ENCODE peak calls at places on chromosome 10, in ten cellular contexts. One of them, this sample, is unnamed.
A peak's percentile ranks its signal among the peaks of the same experiment; 100 is the strongest.

GRCh38 chr10:100827819-100828743 is 82.7 kb downstream of the PAX2 start:
- DNase-seq in germinal center: peak; percentile 63
- DNase-seq in prostate gland: peak; percentile 15
- DNase-seq in cardiac fibroblast: no peak
- DNase-seq in astrocyte of the cerebellum: no peak
- DNase-seq in pons: no peak
- DNase-seq in C1 segment of cervical spinal cord: no peak
- DNase-seq in activated T-helper 1 cell treated with Interleukin-2 at 50 U/mL for 16 hours: no peak
- DNase-seq in GM23248: peak; percentile 64
- DNase-seq in AG20443: peak; percentile 74
- DNase-seq in this sample: no peak

GRCh38 chr10:86855503-86855902 is 99.1 kb downstream of the BMPR1A start:
- DNase-seq in AG20443: no peak
- DNase-seq in germinal center: no peak
- DNase-seq in pons: peak; percentile 38
- DNase-seq in GM23248: no peak
- DNase-seq in astrocyte of the cerebellum: no peak
- DNase-seq in C1 segment of cervical spinal cord: no peak
- DNase-seq in prostate gland: no peak
- DNase-seq in cardiac fibroblast: no peak
- DNase-seq in activated T-helper 1 cell treated with Interleukin-2 at 50 U/mL for 16 hours: no peak
- DNase-seq in this sample: no peak

GRCh38 chr10:25877296-25877695 is 56.7 kb upstream of the MYO3A start:
- DNase-seq in cardiac fibroblast: no peak
- DNase-seq in C1 segment of cervical spinal cord: no peak
- DNase-seq in activated T-helper 1 cell treated with Interleukin-2 at 50 U/mL for 16 hours: no peak
- DNase-seq in prostate gland: no peak
- DNase-seq in AG20443: no peak
- DNase-seq in GM23248: no peak
- DNase-seq in germinal center: no peak
- DNase-seq in pons: no peak
- DNase-seq in astrocyte of the cerebellum: no peak
- DNase-seq in this sample: no peak

GRCh38 chr10:124063736-124064135 is 29.7 kb downstream of the CHST15 start:
- DNase-seq in cardiac fibroblast: peak; percentile 62
- DNase-seq in C1 segment of cervical spinal cord: no peak
- DNase-seq in AG20443: peak; percentile 75
- DNase-seq in prostate gland: peak; percentile 25
- DNase-seq in astrocyte of the cerebellum: peak; percentile 79
- DNase-seq in pons: peak; percentile 69
- DNase-seq in GM23248: peak; percentile 44
- DNase-seq in germinal center: peak; percentile 49
- DNase-seq in activated T-helper 1 cell treated with Interleukin-2 at 50 U/mL for 16 hours: no peak
- DNase-seq in this sample: no peak

GRCh38 chr10:62244785-62245595 is 23.7 kb downstream of the RTKN2 start:
- DNase-seq in AG20443: peak; percentile 39
- DNase-seq in activated T-helper 1 cell treated with Interleukin-2 at 50 U/mL for 16 hours: peak; percentile 8
- DNase-seq in pons: peak; percentile 97
- DNase-seq in germinal center: peak; percentile 23
- DNase-seq in astrocyte of the cerebellum: peak; percentile 55
- DNase-seq in GM23248: peak; percentile 81
- DNase-seq in prostate gland: peak; percentile 67
- DNase-seq in cardiac fibroblast: peak; percentile 92
- DNase-seq in C1 segment of cervical spinal cord: no peak
- DNase-seq in this sample: no peak

GRCh38 chr10:58180633-58181032 is 87.1 kb downstream of the IPMK start:
- DNase-seq in germinal center: no peak
- DNase-seq in activated T-helper 1 cell treated with Interleukin-2 at 50 U/mL for 16 hours: no peak
- DNase-seq in astrocyte of the cerebellum: no peak
- DNase-seq in pons: no peak
- DNase-seq in AG20443: no peak
- DNase-seq in cardiac fibroblast: peak; percentile 40
- DNase-seq in GM23248: peak; percentile 16
- DNase-seq in C1 segment of cervical spinal cord: no peak
- DNase-seq in prostate gland: no peak
- DNase-seq in this sample: no peak

GRCh38 chr10:80444646-80445319 is 9.3 kb upstream of the TSPAN14 start:
- DNase-seq in AG20443: peak; percentile 80
- DNase-seq in pons: peak; percentile 87
- DNase-seq in GM23248: peak; percentile 80
- DNase-seq in activated T-helper 1 cell treated with Interleukin-2 at 50 U/mL for 16 hours: no peak
- DNase-seq in germinal center: peak; percentile 75
- DNase-seq in C1 segment of cervical spinal cord: no peak
- DNase-seq in astrocyte of the cerebellum: no peak
- DNase-seq in cardiac fibroblast: peak; percentile 87
- DNase-seq in prostate gland: peak; percentile 56
- DNase-seq in this sample: no peak

GRCh38 chr10:101617102-101617823 is 29.1 kb downstream of the DPCD start:
- DNase-seq in prostate gland: no peak
- DNase-seq in germinal center: peak; percentile 53
- DNase-seq in GM23248: no peak
- DNase-seq in AG20443: no peak
- DNase-seq in cardiac fibroblast: no peak
- DNase-seq in pons: peak; percentile 15
- DNase-seq in C1 segment of cervical spinal cord: no peak
- DNase-seq in activated T-helper 1 cell treated with Interleukin-2 at 50 U/mL for 16 hours: no peak
- DNase-seq in astrocyte of the cerebellum: no peak
- DNase-seq in this sample: no peak

GRCh38 chr10:87921934-87922688 is 58.7 kb downstream of the PTEN start:
- DNase-seq in activated T-helper 1 cell treated with Interleukin-2 at 50 U/mL for 16 hours: no peak
- DNase-seq in prostate gland: no peak
- DNase-seq in GM23248: peak; percentile 22
- DNase-seq in astrocyte of the cerebellum: no peak
- DNase-seq in pons: no peak
- DNase-seq in germinal center: no peak
- DNase-seq in AG20443: no peak
- DNase-seq in cardiac fibroblast: peak; percentile 22
- DNase-seq in C1 segment of cervical spinal cord: no peak
- DNase-seq in this sample: no peak

GRCh38 chr10:5589963-5590511 is 65.3 kb downstream of the CALML3 start:
- DNase-seq in cardiac fibroblast: peak; percentile 29
- DNase-seq in GM23248: peak; percentile 54
- DNase-seq in germinal center: no peak
- DNase-seq in C1 segment of cervical spinal cord: no peak
- DNase-seq in prostate gland: no peak
- DNase-seq in activated T-helper 1 cell treated with Interleukin-2 at 50 U/mL for 16 hours: no peak
- DNase-seq in pons: no peak
- DNase-seq in AG20443: peak; percentile 62
- DNase-seq in astrocyte of the cerebellum: peak; percentile 53
- DNase-seq in this sample: no peak

GRCh38 chr10:120012566-120012965 is 120.0 kb downstream of the SEC23IP start:
- DNase-seq in GM23248: no peak
- DNase-seq in pons: no peak
- DNase-seq in activated T-helper 1 cell treated with Interleukin-2 at 50 U/mL for 16 hours: no peak
- DNase-seq in prostate gland: no peak
- DNase-seq in astrocyte of the cerebellum: peak; percentile 24
- DNase-seq in germinal center: no peak
- DNase-seq in cardiac fibroblast: no peak
- DNase-seq in C1 segment of cervical spinal cord: no peak
- DNase-seq in AG20443: no peak
- DNase-seq in this sample: no peak

GRCh38 chr10:73956476-73957338 is 41.2 kb upstream of the VCL start:
- DNase-seq in AG20443: no peak
- DNase-seq in germinal center: peak; percentile 55
- DNase-seq in pons: peak; percentile 63
- DNase-seq in astrocyte of the cerebellum: no peak
- DNase-seq in activated T-helper 1 cell treated with Interleukin-2 at 50 U/mL for 16 hours: no peak
- DNase-seq in GM23248: peak; percentile 53
- DNase-seq in C1 segment of cervical spinal cord: no peak
- DNase-seq in prostate gland: no peak
- DNase-seq in cardiac fibroblast: no peak
- DNase-seq in this sample: peak; percentile 95

GRCh38 chr10:5890519-5890878 is 456 bp downstream of the FBH1 start:
- DNase-seq in GM23248: peak; percentile 67
- DNase-seq in astrocyte of the cerebellum: no peak
- DNase-seq in pons: no peak
- DNase-seq in cardiac fibroblast: no peak
- DNase-seq in activated T-helper 1 cell treated with Interleukin-2 at 50 U/mL for 16 hours: no peak
- DNase-seq in germinal center: no peak
- DNase-seq in prostate gland: no peak
- DNase-seq in AG20443: peak; percentile 45
- DNase-seq in C1 segment of cervical spinal cord: no peak
- DNase-seq in this sample: no peak

GRCh38 chr10:13158401-13158800 is 3.0 kb upstream of the MCM10 start:
- DNase-seq in astrocyte of the cerebellum: no peak
- DNase-seq in cardiac fibroblast: no peak
- DNase-seq in AG20443: no peak
- DNase-seq in pons: no peak
- DNase-seq in activated T-helper 1 cell treated with Interleukin-2 at 50 U/mL for 16 hours: no peak
- DNase-seq in C1 segment of cervical spinal cord: no peak
- DNase-seq in prostate gland: no peak
- DNase-seq in GM23248: no peak
- DNase-seq in germinal center: no peak
- DNase-seq in this sample: no peak

GRCh38 chr10:97627731-97628130 is 5.6 kb downstream of the MORN4 start:
- DNase-seq in AG20443: no peak
- DNase-seq in GM23248: no peak
- DNase-seq in cardiac fibroblast: no peak
- DNase-seq in astrocyte of the cerebellum: no peak
- DNase-seq in C1 segment of cervical spinal cord: no peak
- DNase-seq in germinal center: no peak
- DNase-seq in pons: no peak
- DNase-seq in activated T-helper 1 cell treated with Interleukin-2 at 50 U/mL for 16 hours: no peak
- DNase-seq in prostate gland: no peak
- DNase-seq in this sample: no peak

GRCh38 chr10:118971187-118971586 is 58.3 kb upstream of the NANOS1 start:
- DNase-seq in GM23248: no peak
- DNase-seq in cardiac fibroblast: peak; percentile 21
- DNase-seq in pons: no peak
- DNase-seq in astrocyte of the cerebellum: no peak
- DNase-seq in C1 segment of cervical spinal cord: no peak
- DNase-seq in AG20443: no peak
- DNase-seq in germinal center: no peak
- DNase-seq in prostate gland: no peak
- DNase-seq in activated T-helper 1 cell treated with Interleukin-2 at 50 U/mL for 16 hours: no peak
- DNase-seq in this sample: no peak

GRCh38 chr10:17075510-17075909 is 54.1 kb downstream of the CUBN start:
- DNase-seq in prostate gland: no peak
- DNase-seq in activated T-helper 1 cell treated with Interleukin-2 at 50 U/mL for 16 hours: no peak
- DNase-seq in pons: no peak
- DNase-seq in astrocyte of the cerebellum: peak; percentile 53
- DNase-seq in AG20443: peak; percentile 56
- DNase-seq in C1 segment of cervical spinal cord: no peak
- DNase-seq in GM23248: peak; percentile 96
- DNase-seq in germinal center: no peak
- DNase-seq in cardiac fibroblast: peak; percentile 98
- DNase-seq in this sample: no peak

GRCh38 chr10:70444613-70445222 is 3.2 kb upstream of the NODAL start:
- DNase-seq in prostate gland: no peak
- DNase-seq in cardiac fibroblast: no peak
- DNase-seq in C1 segment of cervical spinal cord: no peak
- DNase-seq in activated T-helper 1 cell treated with Interleukin-2 at 50 U/mL for 16 hours: no peak
- DNase-seq in pons: no peak
- DNase-seq in GM23248: no peak
- DNase-seq in astrocyte of the cerebellum: no peak
- DNase-seq in AG20443: no peak
- DNase-seq in germinal center: no peak
- DNase-seq in this sample: no peak

GRCh38 chr10:128418819-128419218 is 292.6 kb upstream of the MKI67 start:
- DNase-seq in C1 segment of cervical spinal cord: no peak
- DNase-seq in astrocyte of the cerebellum: no peak
- DNase-seq in pons: no peak
- DNase-seq in cardiac fibroblast: no peak
- DNase-seq in activated T-helper 1 cell treated with Interleukin-2 at 50 U/mL for 16 hours: no peak
- DNase-seq in germinal center: no peak
- DNase-seq in AG20443: no peak
- DNase-seq in GM23248: no peak
- DNase-seq in prostate gland: no peak
- DNase-seq in this sample: no peak

GRCh38 chr10:77377034-77377433 is 260.6 kb downstream of the KCNMA1 start:
- DNase-seq in cardiac fibroblast: peak; percentile 35
- DNase-seq in pons: no peak
- DNase-seq in C1 segment of cervical spinal cord: no peak
- DNase-seq in germinal center: no peak
- DNase-seq in activated T-helper 1 cell treated with Interleukin-2 at 50 U/mL for 16 hours: no peak
- DNase-seq in prostate gland: no peak
- DNase-seq in GM23248: peak; percentile 23
- DNase-seq in AG20443: no peak
- DNase-seq in astrocyte of the cerebellum: no peak
- DNase-seq in this sample: no peak

GRCh38 chr10:131766096-131766495 is 134.7 kb upstream of the PPP2R2D start:
- DNase-seq in activated T-helper 1 cell treated with Interleukin-2 at 50 U/mL for 16 hours: no peak
- DNase-seq in prostate gland: no peak
- DNase-seq in C1 segment of cervical spinal cord: no peak
- DNase-seq in pons: no peak
- DNase-seq in astrocyte of the cerebellum: no peak
- DNase-seq in AG20443: no peak
- DNase-seq in germinal center: no peak
- DNase-seq in cardiac fibroblast: no peak
- DNase-seq in GM23248: no peak
- DNase-seq in this sample: no peak

GRCh38 chr10:62453274-62453673 is 79.1 kb downstream of the ZNF365 start:
- DNase-seq in astrocyte of the cerebellum: no peak
- DNase-seq in GM23248: no peak
- DNase-seq in activated T-helper 1 cell treated with Interleukin-2 at 50 U/mL for 16 hours: no peak
- DNase-seq in AG20443: no peak
- DNase-seq in C1 segment of cervical spinal cord: no peak
- DNase-seq in pons: no peak
- DNase-seq in germinal center: no peak
- DNase-seq in cardiac fibroblast: no peak
- DNase-seq in prostate gland: no peak
- DNase-seq in this sample: no peak

GRCh38 chr10:98394855-98395440 is 20.0 kb downstream of the PYROXD2 start:
- DNase-seq in prostate gland: no peak
- DNase-seq in C1 segment of cervical spinal cord: no peak
- DNase-seq in pons: no peak
- DNase-seq in activated T-helper 1 cell treated with Interleukin-2 at 50 U/mL for 16 hours: no peak
- DNase-seq in germinal center: no peak
- DNase-seq in cardiac fibroblast: no peak
- DNase-seq in GM23248: peak; percentile 18
- DNase-seq in AG20443: peak; percentile 28
- DNase-seq in astrocyte of the cerebellum: no peak
- DNase-seq in this sample: no peak

GRCh38 chr10:23294638-23295247 is 49.9 kb downstream of the C10orf67 start:
- DNase-seq in cardiac fibroblast: peak; percentile 46
- DNase-seq in AG20443: no peak
- DNase-seq in astrocyte of the cerebellum: no peak
- DNase-seq in pons: peak; percentile 25
- DNase-seq in C1 segment of cervical spinal cord: no peak
- DNase-seq in prostate gland: no peak
- DNase-seq in germinal center: no peak
- DNase-seq in GM23248: peak; percentile 42
- DNase-seq in activated T-helper 1 cell treated with Interleukin-2 at 50 U/mL for 16 hours: no peak
- DNase-seq in this sample: no peak

GRCh38 chr10:123995461-123996131 is 97.8 kb downstream of the CHST15 start:
- DNase-seq in cardiac fibroblast: peak; percentile 74
- DNase-seq in prostate gland: no peak
- DNase-seq in GM23248: peak; percentile 90
- DNase-seq in C1 segment of cervical spinal cord: no peak
- DNase-seq in germinal center: peak; percentile 77
- DNase-seq in pons: peak; percentile 14
- DNase-seq in astrocyte of the cerebellum: peak; percentile 57
- DNase-seq in AG20443: peak; percentile 91
- DNase-seq in activated T-helper 1 cell treated with Interleukin-2 at 50 U/mL for 16 hours: no peak
- DNase-seq in this sample: no peak

GRCh38 chr10:4535531-4535930 is 290.5 kb upstream of the AKR1E2 start:
- DNase-seq in GM23248: no peak
- DNase-seq in activated T-helper 1 cell treated with Interleukin-2 at 50 U/mL for 16 hours: no peak
- DNase-seq in cardiac fibroblast: no peak
- DNase-seq in prostate gland: no peak
- DNase-seq in pons: no peak
- DNase-seq in germinal center: no peak
- DNase-seq in astrocyte of the cerebellum: no peak
- DNase-seq in C1 segment of cervical spinal cord: no peak
- DNase-seq in AG20443: no peak
- DNase-seq in this sample: no peak

GRCh38 chr10:75050520-75050919 is 60.9 kb upstream of the SAMD8 start:
- DNase-seq in germinal center: no peak
- DNase-seq in cardiac fibroblast: no peak
- DNase-seq in astrocyte of the cerebellum: no peak
- DNase-seq in pons: no peak
- DNase-seq in AG20443: no peak
- DNase-seq in prostate gland: no peak
- DNase-seq in activated T-helper 1 cell treated with Interleukin-2 at 50 U/mL for 16 hours: no peak
- DNase-seq in GM23248: no peak
- DNase-seq in C1 segment of cervical spinal cord: no peak
- DNase-seq in this sample: no peak

GRCh38 chr10:70334526-70335245 is 47.7 kb downstream of the LRRC20 start:
- DNase-seq in activated T-helper 1 cell treated with Interleukin-2 at 50 U/mL for 16 hours: no peak
- DNase-seq in prostate gland: no peak
- DNase-seq in cardiac fibroblast: no peak
- DNase-seq in GM23248: no peak
- DNase-seq in C1 segment of cervical spinal cord: no peak
- DNase-seq in AG20443: no peak
- DNase-seq in germinal center: no peak
- DNase-seq in astrocyte of the cerebellum: no peak
- DNase-seq in pons: no peak
- DNase-seq in this sample: no peak